ENCODE peak calls at places on chromosome 2, in five cellular contexts. L, B, O, Z and J are unnamed samples.

GRCh38 chr2:105669384-105669891 is 75.3 kb upstream of the NCK2 start:
- DNase-seq in L (no peak), B (no peak), O (no peak), Z (no peak), J (no peak)

GRCh38 chr2:189267491-189267890 is 87.9 kb upstream of the COL5A2 start:
- DNase-seq in L (no peak), B (no peak), O (no peak), Z (no peak), J (no peak)

GRCh38 chr2:216936954-216937357 is 77.1 kb upstream of the TNP1 start:
- DNase-seq in L (peak), B (no peak), O (no peak), Z (no peak), J (no peak)

GRCh38 chr2:144943986-144944385 is 424.1 kb upstream of the ZEB2 start:
- DNase-seq in L (no peak), B (no peak), O (no peak), Z (peak), J (no peak)

GRCh38 chr2:30321466-30321865 is 90.1 kb downstream of the LBH start:
- DNase-seq in L (no peak), B (no peak), O (no peak), Z (no peak), J (no peak)

GRCh38 chr2:219289537-219290361 is 10.6 kb downstream of the DNAJB2 start:
- DNase-seq in L (peak), B (peak), O (peak), Z (peak), J (peak)

GRCh38 chr2:113080134-113080533 is 12.4 kb downstream of the IL1F10 start:
- DNase-seq in L (peak), B (no peak), O (peak), Z (peak), J (no peak)

GRCh38 chr2:180656455-180656847 is 324.0 kb upstream of the UBE2E3 start:
- DNase-seq in L (peak), B (no peak), O (no peak), Z (no peak), J (no peak)

GRCh38 chr2:85684806-85685205 is 9.4 kb upstream of the GNLY start:
- DNase-seq in L (no peak), B (no peak), O (no peak), Z (no peak), J (no peak)

GRCh38 chr2:23651187-23651983 is 266.4 kb downstream of the KLHL29 start:
- DNase-seq in L (peak), B (no peak), O (no peak), Z (peak), J (no peak)

GRCh38 chr2:129050116-129050515 is 731.4 kb upstream of the HS6ST1 start:
- DNase-seq in L (no peak), B (no peak), O (no peak), Z (no peak), J (no peak)

GRCh38 chr2:64137567-64137966 is 6.7 kb downstream of the PELI1 start:
- DNase-seq in L (no peak), B (no peak), O (no peak), Z (peak), J (no peak)

GRCh38 chr2:20561703-20562454 is 89.0 kb downstream of the HS1BP3 start:
- DNase-seq in L (peak), B (no peak), O (no peak), Z (peak), J (no peak)

GRCh38 chr2:98518106-98518505 is 73.4 kb downstream of the INPP4A start:
- DNase-seq in L (no peak), B (no peak), O (peak), Z (peak), J (no peak)

GRCh38 chr2:158232476-158232875 is 130.8 kb downstream of the UPP2 start:
- DNase-seq in L (peak), B (no peak), O (no peak), Z (peak), J (no peak)

GRCh38 chr2:185952098-185952497 is 213.5 kb downstream of the FSIP2 start:
- DNase-seq in L (no peak), B (no peak), O (no peak), Z (no peak), J (no peak)

GRCh38 chr2:86140969-86141392 is 34.9 kb downstream of the PTCD3 start:
- DNase-seq in L (no peak), B (no peak), O (no peak), Z (no peak), J (no peak)

GRCh38 chr2:105179469-105180372 is 61.8 kb upstream of the GPR45 start:
- DNase-seq in L (peak), B (peak), O (peak), Z (peak), J (no peak)

GRCh38 chr2:109604597-109604996 is 9.2 kb downstream of the SEPTIN10 start:
- DNase-seq in L (peak), B (peak), O (no peak), Z (no peak), J (no peak)

GRCh38 chr2:134782792-134783191 is 55.6 kb upstream of the ACMSD start:
- DNase-seq in L (peak), B (peak), O (no peak), Z (peak), J (no peak)

GRCh38 chr2:1731512-1731962 is 12.8 kb downstream of the PXDN start:
- DNase-seq in L (no peak), B (no peak), O (peak), Z (no peak), J (no peak)

GRCh38 chr2:7725132-7725849 is 808.1 kb downstream of the RNF144A start:
- DNase-seq in L (no peak), B (no peak), O (no peak), Z (no peak), J (no peak)

GRCh38 chr2:40138327-40138726 is 313.6 kb downstream of the SLC8A1 start:
- DNase-seq in L (no peak), B (no peak), O (no peak), Z (no peak), J (no peak)

GRCh38 chr2:115635440-115635839 is 1193.0 kb downstream of the DPP10 start:
- DNase-seq in L (no peak), B (no peak), O (no peak), Z (no peak), J (no peak)

GRCh38 chr2:82282111-82282882 is 1977.7 kb upstream of the LRRTM1 start:
- DNase-seq in L (no peak), B (no peak), O (no peak), Z (no peak), J (no peak)

GRCh38 chr2:236584521-236585384 is 15.1 kb downstream of the ACKR3 start:
- DNase-seq in L (no peak), B (no peak), O (no peak), Z (peak), J (no peak)

GRCh38 chr2:30385327-30385726 is 61.7 kb upstream of the LCLAT1 start:
- DNase-seq in L (peak), B (no peak), O (no peak), Z (peak), J (no peak)

GRCh38 chr2:113068706-113069485 is 1.1 kb downstream of the IL1F10 start:
- DNase-seq in L (no peak), B (no peak), O (no peak), Z (no peak), J (no peak)

GRCh38 chr2:99417396-99417795 is 72.4 kb downstream of the REV1 start:
- DNase-seq in L (no peak), B (no peak), O (no peak), Z (no peak), J (no peak)

GRCh38 chr2:144453039-144453336 is 66.9 kb downstream of the ZEB2 start:
- DNase-seq in L (no peak), B (no peak), O (no peak), Z (no peak), J (no peak)

GRCh38 chr2:157182834-157183396 is 74.6 kb upstream of the GALNT5 start:
- DNase-seq in L (no peak), B (no peak), O (no peak), Z (peak), J (no peak)

GRCh38 chr2:109063326-109063670 is 65.7 kb upstream of the SH3RF3 start:
- DNase-seq in L (no peak), B (no peak), O (no peak), Z (no peak), J (no peak)

GRCh38 chr2:176104338-176105077 is 2.6 kb upstream of the HOXD11 start:
- DNase-seq in L (no peak), B (no peak), O (no peak), Z (no peak), J (no peak)

GRCh38 chr2:148927010-148927409 is 52.0 kb downstream of the KIF5C start:
- DNase-seq in L (peak), B (peak), O (peak), Z (no peak), J (no peak)

GRCh38 chr2:229408356-229408755 is 137.3 kb upstream of the PID1 start:
- DNase-seq in L (peak), B (peak), O (peak), Z (peak), J (no peak)

GRCh38 chr2:159094173-159094737 is 125.8 kb downstream of the TANC1 start:
- DNase-seq in L (peak), B (peak), O (peak), Z (peak), J (peak)

GRCh38 chr2:75375646-75376582 is 176.6 kb upstream of the TACR1 start:
- DNase-seq in L (no peak), B (no peak), O (no peak), Z (no peak), J (peak)

GRCh38 chr2:165640232-165640923 is 153.7 kb downstream of the GALNT3 start:
- DNase-seq in L (no peak), B (no peak), O (no peak), Z (no peak), J (no peak)

GRCh38 chr2:104703669-104704068 is 150.2 kb upstream of the POU3F3 start:
- DNase-seq in L (no peak), B (no peak), O (no peak), Z (no peak), J (no peak)

GRCh38 chr2:239042551-239043320 is 194.9 kb downstream of the TWIST2 start:
- DNase-seq in L (no peak), B (no peak), O (no peak), Z (no peak), J (no peak)

DNA sequence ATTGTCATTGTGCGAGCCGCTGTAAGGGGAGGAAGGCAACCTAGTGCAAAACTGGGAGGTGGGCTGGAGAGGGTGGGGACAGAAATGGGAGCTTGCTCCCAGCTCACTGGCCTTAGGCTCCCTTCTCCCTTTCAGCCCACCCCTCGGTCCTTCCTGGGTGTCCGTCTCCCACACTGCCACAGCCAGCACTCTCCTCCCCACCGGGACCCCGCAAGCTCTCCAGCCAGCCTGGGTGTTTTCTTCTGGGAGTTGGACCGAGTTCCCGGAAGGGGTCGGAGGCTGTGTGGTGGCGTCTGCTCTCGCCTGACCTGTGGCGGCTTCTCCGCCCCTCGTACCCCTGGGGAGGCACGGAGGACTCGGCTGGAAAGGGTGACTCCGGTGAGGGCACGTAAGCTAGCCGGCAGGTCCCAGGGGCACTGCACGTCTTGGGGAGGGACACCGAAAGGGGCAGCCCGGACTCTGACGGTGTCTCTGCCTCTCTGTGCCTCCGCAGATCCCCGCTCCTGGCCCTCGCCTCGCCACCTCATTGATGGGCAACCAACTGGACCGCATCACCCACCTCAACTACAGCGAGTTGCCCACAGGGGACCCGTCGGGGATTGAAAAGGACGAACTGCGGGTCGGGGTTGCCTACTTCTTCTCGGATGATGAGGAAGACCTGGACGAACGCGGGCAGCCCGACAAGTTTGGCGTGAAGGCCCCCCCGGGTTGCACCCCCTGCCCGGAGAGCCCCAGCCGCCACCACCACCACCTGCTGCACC is 1.1 kb downstream of the LRATD1 start:
- DNase-seq in L (peak), B (peak), O (peak), Z (no peak), J (no peak)
- H3K27ac ChIP-seq in L (peak), B (no peak), O (peak), Z (no peak), J (no peak)

DNA sequence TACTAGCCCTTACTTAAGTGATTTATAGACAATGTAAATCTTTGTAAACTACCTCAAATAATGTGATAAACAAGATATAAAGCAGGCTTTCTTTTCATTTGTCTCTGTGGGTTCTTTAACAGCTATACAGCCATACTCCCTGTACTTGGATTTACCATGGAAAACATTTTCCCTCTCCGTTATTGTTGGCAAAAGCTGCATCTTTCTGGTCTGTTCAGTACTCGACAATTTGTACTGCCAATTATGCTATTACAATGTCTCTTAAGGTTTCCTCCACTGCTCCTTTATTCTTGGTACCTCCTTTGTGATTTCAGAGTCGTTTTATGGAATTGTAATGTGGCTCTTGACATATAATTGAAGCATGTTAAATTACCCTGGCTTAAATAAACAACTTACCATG is 426.2 kb upstream of the PKDCC start:
- DNase-seq in L (no peak), B (no peak), O (no peak), Z (no peak), J (no peak)
- H3K27ac ChIP-seq in L (no peak), B (no peak), O (no peak), Z (no peak), J (no peak)

GRCh38 chr2:152488075-152488474 is 153.1 kb downstream of the FMNL2 start:
- DNase-seq in L (no peak), B (no peak), O (no peak), Z (no peak), J (no peak)

GRCh38 chr2:152493945-152494528 is 159.1 kb downstream of the FMNL2 start:
- DNase-seq in L (no peak), B (no peak), O (no peak), Z (peak), J (no peak)

GRCh38 chr2:152493417-152493816 is 158.4 kb downstream of the FMNL2 start:
- DNase-seq in L (no peak), B (no peak), O (no peak), Z (no peak), J (no peak)

GRCh38 chr2:152489364-152489763 is 154.4 kb downstream of the FMNL2 start:
- DNase-seq in L (no peak), B (no peak), O (no peak), Z (no peak), J (no peak)

DNA sequence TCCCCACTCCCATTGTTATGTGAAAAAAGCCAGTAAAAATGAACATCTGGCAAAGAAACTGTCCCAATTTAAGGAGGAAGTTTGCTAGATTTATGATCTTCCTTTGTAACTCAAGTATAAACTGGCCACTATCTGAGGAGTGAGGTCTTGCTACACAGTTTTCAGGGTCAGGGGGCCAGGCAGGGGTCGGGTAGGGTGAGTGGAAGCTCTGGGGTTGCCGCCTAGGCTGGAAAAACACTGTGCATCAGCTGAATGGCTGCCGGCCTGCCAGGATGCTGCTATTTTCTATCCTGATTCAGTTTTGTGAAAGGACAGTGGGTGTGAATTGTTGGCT is 156.1 kb downstream of the FMNL2 start:
- DNase-seq in L (no peak), B (no peak), O (no peak), Z (peak), J (peak)
- H3K27ac ChIP-seq in L (peak), B (peak), O (peak), Z (no peak), J (peak)

GRCh38 chr2:201150454-201151020 is 32.4 kb upstream of the CASP10 start:
- DNase-seq in L (no peak), B (no peak), O (no peak), Z (no peak), J (no peak)
- H3K27ac ChIP-seq in L (peak), B (peak), O (peak), Z (peak), J (no peak)

DNA sequence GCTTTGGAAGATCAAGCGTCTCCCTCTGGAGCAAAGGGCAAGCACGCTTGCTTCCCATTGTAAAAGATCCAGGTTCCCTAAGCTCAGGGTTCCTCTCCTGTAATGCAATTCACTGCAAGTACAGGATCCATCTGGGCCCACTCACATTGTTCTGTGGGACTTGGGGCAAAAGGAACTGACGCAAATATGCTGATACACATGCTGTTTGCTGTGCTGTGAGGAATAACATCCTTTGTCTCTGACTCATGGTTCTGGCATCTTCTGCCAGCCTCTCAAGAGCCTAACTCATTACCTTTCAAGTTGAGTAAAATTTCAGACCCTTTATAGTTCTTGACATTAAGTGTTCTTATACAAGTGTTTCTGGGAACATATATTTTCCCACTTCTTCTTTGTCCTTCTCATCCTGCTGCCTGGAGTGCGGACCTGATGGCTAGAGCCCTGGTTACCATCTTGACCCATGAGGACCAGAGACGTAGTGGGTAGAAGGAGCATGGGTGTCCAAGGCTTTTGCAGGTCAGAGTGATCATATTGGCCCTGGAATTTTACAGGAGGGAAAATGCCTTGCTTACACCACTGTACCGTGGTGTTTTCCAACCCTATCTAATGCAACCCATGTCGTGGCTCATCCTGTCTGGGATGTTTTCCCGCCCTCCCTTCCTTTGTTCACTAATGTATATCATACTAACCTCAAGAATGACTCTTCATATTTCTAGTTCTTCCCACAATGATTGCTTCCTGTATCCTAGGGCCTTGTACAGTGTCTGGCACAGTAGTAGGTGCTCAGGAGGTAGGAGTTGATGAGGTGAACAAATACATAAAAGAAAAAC is 145.7 kb upstream of the GLI2 start:
- DNase-seq in L (peak), B (peak), O (no peak), Z (peak), J (no peak)
- H3K27ac ChIP-seq in L (peak), B (no peak), O (no peak), Z (peak), J (no peak)

GRCh38 chr2:173989886-173990744 is 24.9 kb upstream of the SP3 start:
- DNase-seq in L (no peak), B (no peak), O (no peak), Z (no peak), J (no peak)
- H3K27ac ChIP-seq in L (no peak), B (peak), O (peak), Z (no peak), J (no peak)

DNA sequence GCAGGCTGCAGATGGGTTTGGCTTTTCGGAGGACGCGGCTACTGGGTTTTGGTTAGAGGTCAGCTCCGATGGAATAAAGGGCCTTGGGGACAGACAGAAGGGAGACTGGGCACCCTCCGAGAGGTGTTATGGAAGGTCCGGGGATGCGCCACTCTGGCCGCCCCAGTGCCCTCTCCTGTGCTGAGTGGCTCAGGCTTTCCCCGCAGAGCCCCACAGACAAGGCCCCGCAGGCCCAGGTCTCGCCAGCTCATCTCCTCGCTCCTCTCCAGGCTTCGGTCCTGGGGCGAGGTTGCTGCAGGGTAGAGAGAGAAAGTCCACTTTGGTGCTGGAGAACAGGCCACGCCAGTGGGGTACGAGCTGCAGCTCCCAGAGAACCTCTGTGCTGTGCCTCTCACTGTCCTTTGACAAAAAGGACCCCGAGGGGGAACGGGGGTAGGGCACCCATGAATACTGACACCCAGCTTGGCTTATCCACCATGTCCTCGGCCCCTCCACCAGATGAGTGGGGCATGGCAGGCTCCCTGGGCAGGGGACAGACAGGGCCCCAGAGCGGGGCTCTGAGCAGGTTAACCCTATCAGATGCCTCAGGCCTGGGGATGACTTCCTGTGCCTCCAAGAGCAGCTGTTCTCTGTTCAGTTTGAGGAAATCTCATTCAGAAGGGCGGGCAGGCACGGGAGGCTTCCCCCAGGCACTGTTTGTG is 15.9 kb upstream of the CNNM3 start:
- DNase-seq in L (no peak), B (no peak), O (no peak), Z (no peak), J (no peak)
- H3K27ac ChIP-seq in L (no peak), B (no peak), O (peak), Z (no peak), J (no peak)

DNA sequence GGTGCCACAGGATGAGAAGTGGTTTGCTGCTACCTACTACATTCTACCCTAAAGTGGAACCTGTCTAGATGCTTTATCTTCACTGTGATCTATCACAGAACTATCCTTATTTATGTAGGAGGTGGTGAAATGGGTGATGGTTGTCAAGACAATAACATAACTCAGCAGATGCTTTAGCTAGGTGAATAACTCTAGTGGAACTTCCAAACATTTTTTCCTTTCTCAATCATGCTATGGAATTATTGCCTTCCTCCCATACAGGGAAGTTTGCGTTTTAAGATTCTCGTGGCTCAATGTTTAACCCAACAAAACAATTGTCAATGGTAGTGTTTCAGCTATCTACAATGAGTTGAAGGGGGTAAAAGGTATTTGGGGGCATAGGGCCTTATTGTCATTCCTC is 82.6 kb upstream of the GLI2 start:
- DNase-seq in L (no peak), B (no peak), O (no peak), Z (no peak), J (no peak)
- H3K27ac ChIP-seq in L (no peak), B (no peak), O (no peak), Z (no peak), J (no peak)